ENCODE peak calls at places on chromosomes 3 and 15, in six cellular contexts. One of them, this sample, is unnamed. For H3K27me3 and H3K9me3, the result is how much of the 10 kb centered on the place peaks cover.

GRCh38 chr15:77031376-77032050 is 36.6 kb downstream of the PSTPIP1 start:
- DNase-seq in cardiac muscle cell: no peak
- DNase-seq in CD8-positive, alpha-beta memory T cell: peak
- DNase-seq in AG04450: no peak
- DNase-seq in PC-9: peak
- DNase-seq in uterus: no peak
- DNase-seq in this sample: no peak

GRCh38 chr3:64163755-64164148 is 61.5 kb downstream of the PRICKLE2 start:
- DNase-seq in cardiac muscle cell: peak
- DNase-seq in PC-9: peak
- DNase-seq in uterus: no peak
- DNase-seq in CD8-positive, alpha-beta memory T cell: no peak
- DNase-seq in AG04450: peak
- DNase-seq in this sample: no peak

GRCh38 chr3:17050051-17050450 is 165.3 kb downstream of the PLCL2 start:
- DNase-seq in AG04450: no peak
- DNase-seq in cardiac muscle cell: peak
- DNase-seq in PC-9: no peak
- DNase-seq in uterus: no peak
- DNase-seq in CD8-positive, alpha-beta memory T cell: no peak
- DNase-seq in this sample: no peak

GRCh38 chr3:63351159-63352007 is 73.3 kb downstream of the SYNPR start:
- DNase-seq in uterus: no peak
- DNase-seq in PC-9: no peak
- DNase-seq in CD8-positive, alpha-beta memory T cell: no peak
- DNase-seq in cardiac muscle cell: peak
- DNase-seq in AG04450: peak
- DNase-seq in this sample: no peak

GRCh38 chr3:40658305-40658704 is 133.5 kb downstream of the ZNF621 start:
- DNase-seq in PC-9: no peak
- DNase-seq in CD8-positive, alpha-beta memory T cell: no peak
- DNase-seq in cardiac muscle cell: no peak
- DNase-seq in AG04450: no peak
- DNase-seq in uterus: no peak
- DNase-seq in this sample: no peak

GRCh38 chr3:159165972-159166371 is 364.1 kb downstream of the MFSD1 start:
- DNase-seq in PC-9: no peak
- DNase-seq in cardiac muscle cell: no peak
- DNase-seq in AG04450: no peak
- DNase-seq in uterus: no peak
- DNase-seq in CD8-positive, alpha-beta memory T cell: no peak
- DNase-seq in this sample: no peak

GRCh38 chr3:79917561-79917960 is 149.8 kb upstream of the ROBO1 start:
- DNase-seq in AG04450: no peak
- DNase-seq in cardiac muscle cell: no peak
- DNase-seq in uterus: no peak
- DNase-seq in PC-9: no peak
- DNase-seq in CD8-positive, alpha-beta memory T cell: no peak
- DNase-seq in this sample: no peak

GRCh38 chr3:188979236-188979635 is 192.5 kb upstream of the TPRG1 start:
- DNase-seq in PC-9: no peak
- DNase-seq in cardiac muscle cell: no peak
- DNase-seq in AG04450: no peak
- DNase-seq in CD8-positive, alpha-beta memory T cell: no peak
- DNase-seq in uterus: no peak
- DNase-seq in this sample: peak

GRCh38 chr15:50163719-50164410 is 18.1 kb upstream of the SLC27A2 start:
- DNase-seq in PC-9: no peak
- DNase-seq in uterus: no peak
- DNase-seq in cardiac muscle cell: no peak
- DNase-seq in AG04450: no peak
- DNase-seq in CD8-positive, alpha-beta memory T cell: no peak
- DNase-seq in this sample: no peak

GRCh38 chr3:188546835-188547670 is 393.1 kb downstream of the LPP start:
- DNase-seq in uterus: no peak
- DNase-seq in AG04450: peak
- DNase-seq in PC-9: peak
- DNase-seq in cardiac muscle cell: peak
- DNase-seq in CD8-positive, alpha-beta memory T cell: no peak
- DNase-seq in this sample: no peak

GRCh38 chr3:22475665-22476064 is 724.7 kb upstream of the ZNF385D start:
- DNase-seq in uterus: no peak
- DNase-seq in cardiac muscle cell: no peak
- DNase-seq in PC-9: no peak
- DNase-seq in AG04450: no peak
- DNase-seq in CD8-positive, alpha-beta memory T cell: no peak
- DNase-seq in this sample: no peak

GRCh38 chr3:12656193-12656592 is 7.7 kb downstream of the RAF1 start:
- DNase-seq in AG04450: no peak
- DNase-seq in uterus: no peak
- DNase-seq in cardiac muscle cell: no peak
- DNase-seq in CD8-positive, alpha-beta memory T cell: no peak
- DNase-seq in PC-9: no peak
- DNase-seq in this sample: no peak

GRCh38 chr3:138916824-138917223 is 30.1 kb downstream of the FOXL2 start:
- DNase-seq in AG04450: no peak
- DNase-seq in PC-9: peak
- DNase-seq in cardiac muscle cell: no peak
- DNase-seq in CD8-positive, alpha-beta memory T cell: no peak
- DNase-seq in uterus: no peak
- DNase-seq in this sample: peak

GRCh38 chr15:69395991-69396390 is 18.2 kb upstream of the KIF23 start:
- DNase-seq in CD8-positive, alpha-beta memory T cell: no peak
- DNase-seq in PC-9: no peak
- DNase-seq in cardiac muscle cell: no peak
- DNase-seq in AG04450: no peak
- DNase-seq in uterus: no peak
- DNase-seq in this sample: no peak

GRCh38 chr15:56337084-56337725 is 28.0 kb upstream of the TEX9 start:
- DNase-seq in CD8-positive, alpha-beta memory T cell: no peak
- DNase-seq in PC-9: no peak
- DNase-seq in uterus: no peak
- DNase-seq in AG04450: no peak
- DNase-seq in cardiac muscle cell: no peak
- DNase-seq in this sample: no peak

GRCh38 chr15:42056934-42057743 is 36.3 kb upstream of the PLA2G4E start:
- DNase-seq in uterus: peak
- DNase-seq in AG04450: no peak
- DNase-seq in cardiac muscle cell: peak
- DNase-seq in CD8-positive, alpha-beta memory T cell: peak
- DNase-seq in PC-9: peak
- DNase-seq in this sample: peak

GRCh38 chr15:75455982-75456531 is 4.6 kb upstream of the SIN3A start:
- DNase-seq in CD8-positive, alpha-beta memory T cell: peak
- DNase-seq in cardiac muscle cell: peak
- DNase-seq in PC-9: peak
- DNase-seq in AG04450: peak
- DNase-seq in uterus: no peak
- DNase-seq in this sample: peak

GRCh38 chr3:65356331-65357286 is 668.8 kb upstream of the ADAMTS9 start:
- DNase-seq in CD8-positive, alpha-beta memory T cell: no peak
- DNase-seq in AG04450: no peak
- DNase-seq in uterus: no peak
- DNase-seq in PC-9: no peak
- DNase-seq in cardiac muscle cell: peak
- DNase-seq in this sample: no peak

GRCh38 chr3:13262493-13263211 is 157.5 kb downstream of the NUP210 start:
- DNase-seq in cardiac muscle cell: peak
- DNase-seq in uterus: no peak
- DNase-seq in AG04450: no peak
- DNase-seq in PC-9: no peak
- DNase-seq in CD8-positive, alpha-beta memory T cell: no peak
- DNase-seq in this sample: no peak

GRCh38 chr15:33211409-33211808 is 16.9 kb upstream of the FMN1 start:
- DNase-seq in AG04450: no peak
- DNase-seq in CD8-positive, alpha-beta memory T cell: no peak
- DNase-seq in PC-9: no peak
- DNase-seq in cardiac muscle cell: no peak
- DNase-seq in uterus: no peak
- DNase-seq in this sample: no peak

GRCh38 chr15:74262635-74263034 is 26.5 kb downstream of the CCDC33 start:
- DNase-seq in AG04450: no peak
- DNase-seq in uterus: no peak
- DNase-seq in PC-9: no peak
- DNase-seq in cardiac muscle cell: no peak
- DNase-seq in CD8-positive, alpha-beta memory T cell: no peak
- DNase-seq in this sample: no peak

GRCh38 chr3:138945646-138946553 is 1.0 kb downstream of the FOXL2 start:
- DNase-seq in uterus: no peak
- DNase-seq in cardiac muscle cell: no peak
- DNase-seq in PC-9: no peak
- DNase-seq in CD8-positive, alpha-beta memory T cell: no peak
- DNase-seq in AG04450: no peak
- DNase-seq in this sample: peak

GRCh38 chr3:124903896-124904879 is 17.0 kb upstream of the ITGB5 start:
- DNase-seq in CD8-positive, alpha-beta memory T cell: no peak
- DNase-seq in uterus: no peak
- DNase-seq in cardiac muscle cell: no peak
- DNase-seq in PC-9: no peak
- DNase-seq in AG04450: no peak
- DNase-seq in this sample: no peak

GRCh38 chr3:61541694-61542093 is 19.7 kb upstream of the PTPRG start:
- DNase-seq in uterus: no peak
- DNase-seq in CD8-positive, alpha-beta memory T cell: no peak
- DNase-seq in AG04450: no peak
- DNase-seq in cardiac muscle cell: no peak
- DNase-seq in PC-9: no peak
- DNase-seq in this sample: no peak

GRCh38 chr3:32484437-32484836 is 18.2 kb downstream of the CMTM6 start:
- DNase-seq in cardiac muscle cell: no peak
- DNase-seq in PC-9: no peak
- DNase-seq in CD8-positive, alpha-beta memory T cell: no peak
- DNase-seq in AG04450: no peak
- DNase-seq in uterus: no peak
- DNase-seq in this sample: no peak

GRCh38 chr3:177473184-177473583 is 275.9 kb upstream of the TBL1XR1 start:
- DNase-seq in cardiac muscle cell: no peak
- DNase-seq in AG04450: no peak
- DNase-seq in uterus: no peak
- DNase-seq in CD8-positive, alpha-beta memory T cell: no peak
- DNase-seq in PC-9: no peak
- DNase-seq in this sample: no peak

GRCh38 chr3:102514241-102514640 is 79.4 kb downstream of the ZPLD1 start:
- DNase-seq in PC-9: no peak
- DNase-seq in uterus: no peak
- DNase-seq in AG04450: no peak
- DNase-seq in CD8-positive, alpha-beta memory T cell: no peak
- DNase-seq in cardiac muscle cell: no peak
- DNase-seq in this sample: no peak

GRCh38 chr3:53974314-53974713 is 82.7 kb upstream of the SELENOK start:
- DNase-seq in AG04450: no peak
- DNase-seq in CD8-positive, alpha-beta memory T cell: no peak
- DNase-seq in cardiac muscle cell: peak
- DNase-seq in uterus: no peak
- DNase-seq in PC-9: no peak
- DNase-seq in this sample: no peak

GRCh38 chr15:85504739-85505676 is 124.6 kb downstream of the AKAP13 start:
- DNase-seq in cardiac muscle cell: peak
- DNase-seq in AG04450: peak
- DNase-seq in PC-9: peak
- DNase-seq in uterus: no peak
- DNase-seq in CD8-positive, alpha-beta memory T cell: peak
- DNase-seq in this sample: peak

DNA sequence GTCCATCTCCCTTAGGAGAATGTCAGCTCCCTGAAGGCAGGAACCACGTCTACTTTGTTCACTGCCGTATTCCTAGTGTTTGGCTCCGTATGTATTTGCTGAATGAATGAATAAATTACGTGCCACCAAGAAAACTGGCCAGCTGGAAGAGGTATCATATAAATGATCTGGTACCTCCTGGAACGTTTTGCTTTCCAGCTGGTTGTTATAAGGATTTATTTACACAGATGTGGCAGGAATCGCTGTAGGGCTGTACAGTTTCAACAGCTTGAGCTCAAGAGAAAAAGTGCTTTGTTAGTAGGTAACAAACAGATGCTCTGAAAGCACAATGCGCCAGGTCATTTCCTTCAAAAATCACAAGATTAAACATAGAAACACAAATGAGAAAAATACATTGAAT is 108.8 kb upstream of the ATP2B2 start:
- DNase-seq in CD8-positive, alpha-beta memory T cell: no peak
- DNase-seq in AG04450: no peak
- DNase-seq in uterus: no peak
- DNase-seq in PC-9: no peak
- DNase-seq in cardiac muscle cell: no peak
- DNase-seq in this sample: no peak
- H3K27me3 ChIP-seq in CD8-positive, alpha-beta memory T cell: under half
- H3K27me3 ChIP-seq in AG04450: under half
- H3K27me3 ChIP-seq in uterus: under half
- H3K27me3 ChIP-seq in PC-9: half or more
- H3K27me3 ChIP-seq in cardiac muscle cell: under half
- H3K27me3 ChIP-seq in this sample: under half

DNA sequence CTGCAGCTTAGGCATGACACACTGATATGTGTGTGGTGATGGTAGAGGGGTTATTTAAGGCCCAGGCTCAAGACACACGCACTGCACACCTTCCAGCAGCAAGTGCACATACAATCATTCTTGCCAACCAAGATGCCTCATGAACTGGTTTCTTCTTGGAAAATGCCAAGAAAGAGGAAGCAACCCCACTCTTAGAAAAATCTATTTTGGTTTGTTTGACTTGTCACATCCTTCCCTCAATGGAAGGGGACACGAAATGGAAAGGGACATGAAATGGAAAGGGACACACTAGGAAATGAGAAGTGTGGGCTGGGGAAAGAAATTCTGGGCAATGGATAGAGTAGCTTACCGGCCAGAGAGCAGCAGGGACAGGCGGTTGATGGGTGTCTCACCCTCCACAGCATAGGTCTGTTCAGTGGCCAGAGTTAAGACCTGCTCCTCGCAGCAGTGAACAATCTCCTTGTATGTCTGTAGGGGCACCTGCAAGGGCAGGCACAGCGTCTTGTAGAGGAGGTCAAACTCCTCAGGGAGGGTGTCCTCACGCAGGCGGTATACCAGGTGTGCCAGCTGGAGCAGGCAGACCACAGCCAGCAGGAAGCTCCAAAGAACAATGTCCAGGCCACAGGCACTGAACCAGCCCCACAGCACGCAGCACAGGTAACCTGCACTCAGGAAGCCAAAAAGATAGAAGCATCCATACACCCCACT is 651 bp downstream of the POPDC2 start:
- DNase-seq in uterus: no peak
- DNase-seq in PC-9: no peak
- DNase-seq in cardiac muscle cell: no peak
- DNase-seq in AG04450: no peak
- DNase-seq in CD8-positive, alpha-beta memory T cell: no peak
- DNase-seq in this sample: no peak
- H3K4me3 ChIP-seq in uterus: no peak
- H3K4me3 ChIP-seq in PC-9: no peak
- H3K4me3 ChIP-seq in cardiac muscle cell: peak
- H3K4me3 ChIP-seq in AG04450: no peak
- H3K4me3 ChIP-seq in CD8-positive, alpha-beta memory T cell: no peak
- H3K4me3 ChIP-seq in this sample: no peak

GRCh38 chr15:47035756-47036155 is 681.5 kb upstream of the SEMA6D start:
- DNase-seq in CD8-positive, alpha-beta memory T cell: no peak
- DNase-seq in cardiac muscle cell: no peak
- DNase-seq in uterus: no peak
- DNase-seq in PC-9: no peak
- DNase-seq in AG04450: no peak
- DNase-seq in this sample: no peak
- H3K9me3 ChIP-seq in CD8-positive, alpha-beta memory T cell: under half
- H3K9me3 ChIP-seq in cardiac muscle cell: under half
- H3K9me3 ChIP-seq in uterus: under half
- H3K9me3 ChIP-seq in PC-9: under half
- H3K9me3 ChIP-seq in AG04450: under half
- H3K9me3 ChIP-seq in this sample: under half

GRCh38 chr3:99639579-99639978 is 1.2 kb downstream of the COL8A1 start:
- DNase-seq in CD8-positive, alpha-beta memory T cell: no peak
- DNase-seq in PC-9: no peak
- DNase-seq in cardiac muscle cell: peak
- DNase-seq in AG04450: no peak
- DNase-seq in uterus: no peak
- DNase-seq in this sample: no peak
- H3K27me3 ChIP-seq in CD8-positive, alpha-beta memory T cell: under half
- H3K27me3 ChIP-seq in PC-9: under half
- H3K27me3 ChIP-seq in cardiac muscle cell: half or more
- H3K27me3 ChIP-seq in AG04450: under half
- H3K27me3 ChIP-seq in uterus: under half
- H3K27me3 ChIP-seq in this sample: half or more